ENCODE peak calls at places on chromosomes 3 and 15, in nine cellular contexts. F is astrocyte; N is mucosa of gallbladder; B is HuH-7; X is CD8-positive, alpha-beta memory T cell; D is kidney glomerular epithelial cell; O is AG08396; R is NCI-H1417; E is SK-N-SH. U is an unnamed sample.

GRCh38 chr15:59993950-59994401 is 10.1 kb upstream of the FOXB1 start:
- DNase-seq in D (no peak), X (no peak), B (no peak), F (no peak), N (no peak), E (peak; percentile 33), R (no peak), O (peak; percentile 7), U (no peak)

GRCh38 chr3:103499967-103500366 is 1065.2 kb downstream of the ZPLD1 start:
- DNase-seq in O (no peak), R (no peak), F (peak; percentile 38), E (no peak), B (no peak), X (no peak), N (no peak), D (no peak), U (no peak)

GRCh38 chr15:71660501-71660900 is 149.9 kb upstream of the NR2E3 start:
- DNase-seq in O (no peak), D (no peak), X (no peak), N (no peak), E (no peak), R (no peak), B (no peak), F (no peak), U (no peak)

GRCh38 chr3:33664195-33664594 is 53.9 kb downstream of the CLASP2 start:
- DNase-seq in O (peak; percentile 46), B (no peak), F (peak; percentile 86), X (no peak), E (no peak), N (no peak), R (no peak), D (no peak), U (peak; percentile 44)

GRCh38 chr15:84855032-84855645 is 29.3 kb upstream of the SLC28A1 start:
- DNase-seq in E (no peak), X (no peak), O (no peak), F (no peak), N (no peak), R (peak; percentile 29), B (no peak), D (no peak), U (no peak)

GRCh38 chr3:55780913-55781312 is 293.8 kb upstream of the WNT5A start:
- DNase-seq in F (no peak), R (no peak), O (no peak), D (no peak), X (no peak), E (no peak), B (no peak), N (no peak), U (no peak)

GRCh38 chr3:15108082-15108545 is 9.2 kb upstream of the RBSN start:
- DNase-seq in O (peak; percentile 89), R (peak; percentile 76), B (peak; percentile 94), D (peak; percentile 37), X (peak; percentile 67), N (peak; percentile 54), E (peak; percentile 86), F (peak; percentile 33), U (peak; percentile 85)

GRCh38 chr3:191217331-191217730 is 18.3 kb downstream of the OSTN start:
- DNase-seq in E (no peak), D (no peak), N (no peak), X (no peak), R (no peak), F (no peak), B (no peak), O (no peak), U (peak; percentile 45)

GRCh38 chr15:77859491-77860060 is 217.9 kb downstream of the TBC1D2B start:
- DNase-seq in D (no peak), O (no peak), X (no peak), R (no peak), E (no peak), F (no peak), B (no peak), N (no peak), U (no peak)

GRCh38 chr3:31408720-31409119 is 124.0 kb upstream of the STT3B start:
- DNase-seq in F (no peak), D (no peak), O (no peak), R (no peak), E (no peak), B (no peak), X (no peak), N (no peak), U (no peak)

GRCh38 chr3:102307442-102307841 is 127.4 kb upstream of the ZPLD1 start:
- DNase-seq in F (no peak), O (no peak), R (no peak), N (no peak), B (no peak), X (no peak), D (no peak), E (no peak), U (no peak)

GRCh38 chr3:33439421-33440327 is 531 bp downstream of the UBP1 start:
- DNase-seq in O (peak; percentile 79), E (peak; percentile 84), B (peak; percentile 47), N (peak; percentile 32), F (peak; percentile 17), D (peak; percentile 32), R (peak; percentile 69), X (peak; percentile 41), U (peak; percentile 65)

GRCh38 chr15:71386448-71387236 is 271.4 kb downstream of the THSD4 start:
- DNase-seq in X (no peak), O (no peak), D (peak; percentile 11), E (peak; percentile 10), B (no peak), N (no peak), R (peak; percentile 44), F (peak; percentile 8), U (no peak)

GRCh38 chr3:187406927-187407326 is 38.7 kb downstream of the RTP4 start:
- DNase-seq in X (no peak), E (no peak), R (peak; percentile 13), B (no peak), F (peak; percentile 46), O (no peak), N (no peak), D (no peak), U (no peak)

GRCh38 chr3:42507252-42507651 is 4.8 kb downstream of the VIPR1 start:
- DNase-seq in R (peak; percentile 2), D (no peak), X (no peak), F (no peak), N (peak; percentile 71), E (no peak), B (no peak), O (no peak), U (no peak)

U was measured in hepatic stellate cell.